ENCODE peak calls at places on chromosomes 6 and 20, in eight cellular contexts. D, B, I, Y, H, J, E and U are unnamed samples.

GRCh38 chr6:44068607-44069296 is 58.5 kb downstream of the MRPL14 start:
- DNase-seq in D (no peak), B (no peak), I (no peak), Y (no peak), H (no peak), J (no peak), E (no peak), U (no peak)

GRCh38 chr20:56440346-56441007 is 27.9 kb upstream of the RTF2 start:
- DNase-seq in D (peak; percentile 35), B (no peak), I (no peak), Y (no peak), H (no peak), J (no peak), E (no peak), U (no peak)

GRCh38 chr6:11535801-11536230 is 1.7 kb upstream of the TMEM170B start:
- DNase-seq in D (no peak), B (no peak), I (no peak), Y (peak; percentile 55), H (no peak), J (peak; percentile 27), E (no peak), U (peak; percentile 23)

GRCh38 chr6:146990821-146991798 is 213.1 kb upstream of the STXBP5 start:
- DNase-seq in D (no peak), B (no peak), I (no peak), Y (peak; percentile 47), H (no peak), J (peak; percentile 39), E (no peak), U (peak; percentile 81)

GRCh38 chr20:50633361-50633760 is 58.0 kb downstream of the RIPOR3 start:
- DNase-seq in D (no peak), B (no peak), I (no peak), Y (no peak), H (no peak), J (no peak), E (no peak), U (no peak)

GRCh38 chr6:45728674-45729073 is 287.0 kb downstream of the CLIC5 start:
- DNase-seq in D (no peak), B (no peak), I (no peak), Y (no peak), H (no peak), J (no peak), E (no peak), U (peak; percentile 48)

GRCh38 chr6:33620158-33620583 is 951 bp upstream of the ITPR3 start:
- DNase-seq in D (peak; percentile 25), B (no peak), I (no peak), Y (peak; percentile 55), H (peak; percentile 50), J (no peak), E (peak; percentile 21), U (peak; percentile 48)

GRCh38 chr6:160036790-160037206 is 67.9 kb downstream of the IGF2R start:
- DNase-seq in D (no peak), B (no peak), I (no peak), Y (no peak), H (no peak), J (no peak), E (no peak), U (peak; percentile 92)

GRCh38 chr20:20786428-20786827 is 74.0 kb upstream of the RALGAPA2 start:
- DNase-seq in D (no peak), B (no peak), I (no peak), Y (no peak), H (no peak), J (no peak), E (no peak), U (no peak)

GRCh38 chr20:32742322-32743236 is 688 bp downstream of the COMMD7 start:
- DNase-seq in D (no peak), B (no peak), I (no peak), Y (peak; percentile 42), H (no peak), J (no peak), E (no peak), U (no peak)

GRCh38 chr20:57688864-57689263 is 21.0 kb downstream of the PMEPA1 start:
- DNase-seq in D (no peak), B (no peak), I (peak; percentile 74), Y (no peak), H (no peak), J (no peak), E (no peak), U (no peak)

GRCh38 chr20:46624941-46625340 is 26.3 kb downstream of the SLC13A3 start:
- DNase-seq in D (no peak), B (no peak), I (no peak), Y (no peak), H (no peak), J (no peak), E (no peak), U (no peak)

GRCh38 chr20:32611286-32611685 is 26.2 kb upstream of the NOL4L start:
- DNase-seq in D (no peak), B (no peak), I (no peak), Y (no peak), H (peak; percentile 25), J (no peak), E (peak; percentile 58), U (no peak)

GRCh38 chr6:141394565-141395051 is 738.1 kb upstream of the GJE1 start:
- DNase-seq in D (no peak), B (no peak), I (no peak), Y (no peak), H (no peak), J (no peak), E (no peak), U (no peak)

GRCh38 chr6:135358251-135358821 is 139.2 kb downstream of the AHI1 start:
- DNase-seq in D (no peak), B (no peak), I (no peak), Y (no peak), H (no peak), J (peak; percentile 45), E (no peak), U (peak; percentile 97)

GRCh38 chr6:14442250-14442649 is 324.7 kb downstream of the CD83 start:
- DNase-seq in D (no peak), B (no peak), I (no peak), Y (no peak), H (no peak), J (no peak), E (no peak), U (no peak)

GRCh38 chr6:159168536-159169192 is 536 bp upstream of the FNDC1 start:
- DNase-seq in D (peak; percentile 5), B (no peak), I (peak; percentile 68), Y (peak; percentile 83), H (no peak), J (no peak), E (peak; percentile 80), U (peak; percentile 21)

GRCh38 chr6:143068001-143068400 is 7.3 kb downstream of the AIG1 start:
- DNase-seq in D (no peak), B (no peak), I (no peak), Y (no peak), H (no peak), J (no peak), E (no peak), U (peak; percentile 4)

GRCh38 chr6:36873612-36874011 is 991 bp downstream of the PPIL1 start:
- DNase-seq in D (no peak), B (no peak), I (no peak), Y (no peak), H (no peak), J (no peak), E (peak; percentile 18), U (no peak)

GRCh38 chr20:57582432-57583288 is 21.8 kb downstream of the PCK1 start:
- DNase-seq in D (no peak), B (no peak), I (peak; percentile 80), Y (peak; percentile 70), H (peak; percentile 7), J (no peak), E (peak; percentile 37), U (no peak)

GRCh38 chr6:139402935-139403386 is 28.5 kb upstream of the CITED2 start:
- DNase-seq in D (no peak), B (no peak), I (no peak), Y (no peak), H (no peak), J (peak; percentile 92), E (no peak), U (peak; percentile 90)

GRCh38 chr6:33815854-33816253 is 12.1 kb upstream of the MLN start:
- DNase-seq in D (no peak), B (no peak), I (no peak), Y (no peak), H (peak; percentile 34), J (no peak), E (peak; percentile 74), U (peak; percentile 14)

GRCh38 chr6:161410736-161411135 is 136.9 kb upstream of the AGPAT4 start:
- DNase-seq in D (no peak), B (no peak), I (no peak), Y (no peak), H (no peak), J (no peak), E (no peak), U (no peak)

GRCh38 chr20:32761831-32762753 is at the start of gene DNMT3B:
- DNase-seq in D (peak; percentile 64), B (no peak), I (peak; percentile 87), Y (peak; percentile 91), H (peak; percentile 92), J (peak; percentile 52), E (peak; percentile 85), U (peak; percentile 76)

GRCh38 chr20:20614391-20614790 is 98.1 kb downstream of the RALGAPA2 start:
- DNase-seq in D (no peak), B (no peak), I (no peak), Y (no peak), H (no peak), J (no peak), E (no peak), U (no peak)